ENCODE peak calls at places on chromosomes 2 and 18, in four cellular contexts. R is upper lobe of left lung, B is ovary, C is A549. O is an unnamed sample.

GRCh38 chr2:113877651-113878594 is 12.0 kb upstream of the ACTR3 start:
- DNase-seq in B (no peak), R (no peak), C (peak), O (no peak)

GRCh38 chr2:32491346-32491745 is 134.5 kb downstream of the BIRC6 start:
- DNase-seq in B (no peak), C (no peak), R (no peak), O (no peak)

GRCh38 chr2:43073373-43073772 is 153.0 kb downstream of the ZFP36L2 start:
- DNase-seq in C (peak), R (no peak), B (no peak), O (no peak)

GRCh38 chr2:72780483-72780882 is 45.4 kb downstream of the EXOC6B start:
- DNase-seq in C (peak), B (no peak), R (no peak), O (no peak)

GRCh38 chr18:23317975-23318675 is 135.0 kb upstream of the RIOK3 start:
- DNase-seq in B (no peak), C (no peak), R (no peak), O (no peak)

GRCh38 chr2:62382757-62383156 is 123.2 kb downstream of the TMEM17 start:
- DNase-seq in C (no peak), B (no peak), R (no peak), O (no peak)

GRCh38 chr18:39344487-39344886 is 1778.9 kb upstream of the CELF4 start:
- DNase-seq in B (no peak), R (no peak), C (no peak), O (no peak)

GRCh38 chr2:23235292-23235691 is 149.7 kb upstream of the KLHL29 start:
- DNase-seq in R (no peak), B (no peak), C (no peak), O (no peak)

GRCh38 chr2:17961789-17962188 is 83.3 kb downstream of the KCNS3 start:
- DNase-seq in C (no peak), B (no peak), R (no peak), O (no peak)

GRCh38 chr2:115294999-115295398 is 852.6 kb downstream of the DPP10 start:
- DNase-seq in C (no peak), R (no peak), B (no peak), O (no peak)

GRCh38 chr2:224027070-224027469 is 12.0 kb downstream of the SERPINE2 start:
- DNase-seq in C (no peak), R (no peak), B (no peak), O (no peak)

GRCh38 chr18:48663096-48663930 is 124.5 kb downstream of the CTIF start:
- DNase-seq in R (no peak), C (no peak), B (no peak), O (no peak)

GRCh38 chr18:67265464-67266245 is 250.9 kb downstream of the DSEL start:
- DNase-seq in R (no peak), B (no peak), C (no peak), O (no peak)

GRCh38 chr2:128577141-128577930 is 258.7 kb upstream of the HS6ST1 start:
- DNase-seq in R (no peak), B (no peak), C (no peak), O (no peak)

GRCh38 chr2:14901740-14902139 is 269.2 kb downstream of the LRATD1 start:
- DNase-seq in C (peak), B (no peak), R (no peak), O (no peak)

GRCh38 chr18:35386600-35387366 is 9.6 kb upstream of the ZNF396 start:
- DNase-seq in B (no peak), R (peak), C (peak), O (no peak)

GRCh38 chr2:43879261-43879660 is 40.5 kb downstream of the ABCG8 start:
- DNase-seq in B (no peak), C (peak), R (no peak), O (no peak)

GRCh38 chr2:25664531-25665307 is 8.7 kb downstream of the DTNB start:
- DNase-seq in B (peak), C (peak), R (peak), O (no peak)

GRCh38 chr2:9950521-9951271 is 797 bp upstream of the GRHL1 start:
- DNase-seq in R (peak), B (peak), C (no peak), O (no peak)

GRCh38 chr2:46803551-46803885 is 112.1 kb downstream of the MCFD2 start:
- DNase-seq in C (no peak), B (no peak), R (no peak), O (no peak)

GRCh38 chr2:205800804-205801203 is 118.5 kb downstream of the NRP2 start:
- DNase-seq in C (peak), R (peak), B (peak), O (no peak)

GRCh38 chr2:113217455-113218282 is 43.9 kb downstream of the PSD4 start:
- DNase-seq in R (no peak), B (no peak), C (peak), O (no peak)

GRCh38 chr2:152635635-152636298 is 81.5 kb downstream of the PRPF40A start:
- DNase-seq in R (peak), C (peak), B (peak), O (peak)

GRCh38 chr2:191869178-191869577 is 22.3 kb upstream of the CAVIN2 start:
- DNase-seq in C (peak), B (no peak), R (peak), O (no peak)

GRCh38 chr2:74648009-74648443 is at the start of gene M1AP:
- DNase-seq in C (no peak), R (no peak), B (no peak), O (no peak)

GRCh38 chr2:33321236-33321731 is 155.2 kb upstream of the RASGRP3 start:
- DNase-seq in B (no peak), C (no peak), R (no peak), O (no peak)

GRCh38 chr2:127407091-127407490 is 11.1 kb upstream of the PROC start:
- DNase-seq in B (no peak), R (no peak), C (no peak), O (no peak)

GRCh38 chr2:20171445-20171977 is 53.4 kb downstream of the SDC1 start:
- DNase-seq in C (no peak), R (no peak), B (no peak), O (peak)
- TF ChIP-seq CTCF in C (no peak), R (no peak), B (no peak), O (no peak)

GRCh38 chr2:69977208-69977607 is 15.8 kb upstream of the ASPRV1 start:
- DNase-seq in B (no peak), C (no peak), R (peak), O (no peak)

GRCh38 chr2:69973335-69973735 is 11.9 kb upstream of the ASPRV1 start:
- DNase-seq in B (no peak), R (no peak), C (no peak), O (no peak)

GRCh38 chr2:69978157-69978904 is 16.9 kb upstream of the ASPRV1 start:
- DNase-seq in B (no peak), R (peak), C (no peak), O (no peak)

GRCh38 chr2:69975136-69975852 is 13.9 kb upstream of the ASPRV1 start:
- DNase-seq in B (no peak), R (no peak), C (no peak), O (no peak)

GRCh38 chr2:69975853-69976462 is 14.5 kb upstream of the ASPRV1 start:
- DNase-seq in C (no peak), B (no peak), R (peak), O (no peak)
- TF ChIP-seq EP300 in C (no peak), B (no peak), R (no peak), O (no peak)

GRCh38 chr2:187499941-187500532 is 52.0 kb upstream of the CALCRL start:
- DNase-seq in B (peak), C (peak), R (peak), O (peak)
- TF ChIP-seq CTCF in B (peak), C (peak), R (peak), O (peak)

GRCh38 chr18:54878057-54878661 is 49.9 kb downstream of the RAB27B start:
- DNase-seq in B (no peak), C (no peak), R (no peak), O (no peak)
- TF ChIP-seq EP300 in B (no peak), C (no peak), R (no peak), O (no peak)

DNA sequence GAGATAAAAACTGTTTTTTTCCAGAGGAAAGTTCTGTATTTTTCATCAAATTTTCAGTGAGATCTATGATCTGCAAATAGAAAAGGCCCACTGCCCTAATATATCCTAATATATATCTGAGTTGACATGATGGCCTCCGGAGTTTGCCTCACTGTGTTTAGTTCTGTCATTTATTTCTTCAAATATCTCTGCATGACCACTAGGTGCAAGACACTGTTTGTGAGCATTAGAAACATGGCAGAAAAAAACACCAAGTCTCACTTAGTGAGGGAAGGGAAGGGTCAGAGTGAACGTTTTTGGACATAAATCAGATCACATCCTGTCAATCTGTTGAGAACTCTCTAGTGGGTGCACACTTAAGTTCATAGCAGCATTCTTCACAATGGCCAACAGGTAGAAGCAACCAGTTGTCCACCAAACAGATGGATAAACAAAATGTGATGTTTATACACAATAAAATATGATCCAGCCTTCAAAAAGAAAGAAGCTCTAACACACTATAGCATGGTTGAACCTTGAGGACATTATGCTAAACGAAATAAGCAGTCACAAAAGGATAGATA is 53.4 kb downstream of the SPIRE1 start:
- DNase-seq in R (no peak), C (no peak), B (no peak), O (no peak)
- TF ChIP-seq CTCF in R (no peak), C (no peak), B (no peak), O (no peak)

DNA sequence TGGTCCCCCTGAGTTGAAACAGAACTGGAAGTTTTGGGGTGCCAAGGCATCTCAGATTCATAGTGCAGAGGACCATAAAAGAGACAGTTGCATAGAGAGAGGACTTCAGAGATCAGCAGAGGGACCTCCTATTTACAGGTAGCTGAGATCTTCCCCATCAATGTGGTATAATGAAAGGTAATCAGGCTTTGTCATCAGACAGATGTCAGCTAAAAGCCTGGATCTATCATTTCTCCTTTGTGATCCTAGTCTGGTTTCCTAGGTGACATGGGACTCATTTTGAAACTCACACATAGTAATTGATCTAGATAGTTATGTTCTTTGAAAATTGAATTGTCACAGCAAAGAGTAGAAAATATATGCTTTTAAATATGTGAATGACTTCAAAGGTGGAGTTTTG is 443.5 kb upstream of the MAP2 start:
- DNase-seq in C (no peak), R (no peak), B (no peak), O (no peak)
- TF ChIP-seq EP300 in C (no peak), R (no peak), B (no peak), O (no peak)

GRCh38 chr18:74284501-74285004 is 7.2 kb downstream of the CYB5A start:
- DNase-seq in B (no peak), C (no peak), R (no peak), O (no peak)
- TF ChIP-seq CTCF in B (no peak), C (no peak), R (no peak), O (no peak)

DNA sequence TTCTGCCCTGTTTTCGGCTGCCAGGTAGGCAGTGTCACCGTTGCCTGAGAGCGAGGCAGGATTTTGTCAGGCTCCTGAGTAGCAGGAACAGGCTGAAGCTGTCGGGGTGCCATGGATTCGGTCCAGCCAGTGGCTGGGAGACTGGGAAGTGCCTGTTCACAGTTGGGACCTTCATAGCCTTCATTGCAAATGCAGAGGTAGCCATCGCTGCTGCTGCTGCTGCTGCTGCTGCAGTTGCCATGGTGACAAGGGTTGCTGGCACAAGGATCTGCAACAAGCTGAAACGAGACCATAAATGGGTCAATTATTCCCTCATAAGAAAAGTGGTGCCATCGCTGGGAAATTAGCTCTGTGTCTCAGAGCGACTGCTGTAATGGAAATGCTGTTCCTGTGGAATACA is 122.7 kb downstream of the DNER start:
- DNase-seq in C (no peak), R (no peak), B (no peak), O (no peak)
- TF ChIP-seq EP300 in C (no peak), R (no peak), B (no peak), O (no peak)

GRCh38 chr2:239381709-239382134 is 19.1 kb downstream of the HDAC4 start:
- DNase-seq in R (no peak), B (peak), C (no peak), O (peak)

GRCh38 chr2:239380831-239381708 is 19.8 kb downstream of the HDAC4 start:
- DNase-seq in B (peak), R (peak), C (no peak), O (peak)

GRCh38 chr2:239378918-239379640 is 21.7 kb downstream of the HDAC4 start:
- DNase-seq in R (peak), B (peak), C (no peak), O (peak)

GRCh38 chr2:239378021-239378917 is 22.6 kb downstream of the HDAC4 start:
- DNase-seq in B (peak), C (no peak), R (no peak), O (peak)

GRCh38 chr2:239379641-239380170 is 21.1 kb downstream of the HDAC4 start:
- DNase-seq in B (peak), R (peak), C (no peak), O (peak)
- TF ChIP-seq CTCF in B (no peak), R (no peak), C (no peak), O (no peak)

O was measured in suprapubic skin.